ENCODE peak calls at places on chromosomes 13 and 19, in four cellular contexts. V, T, B and J are unnamed samples.

GRCh38 chr19:10713317-10713716 is 4.6 kb upstream of the DNM2 start:
- DNase-seq in V (no peak), T (no peak), B (no peak), J (no peak)

GRCh38 chr19:14164088-14164487 is 27.7 kb upstream of the ASF1B start:
- DNase-seq in V (no peak), T (no peak), B (peak; percentile 27), J (no peak)

GRCh38 chr13:79593121-79593520 is 112.2 kb downstream of the NDFIP2 start:
- DNase-seq in V (no peak), T (no peak), B (no peak), J (no peak)

GRCh38 chr13:52449323-52450011 is 967 bp downstream of the VPS36 start:
- DNase-seq in V (no peak), T (no peak), B (no peak), J (no peak)

GRCh38 chr19:14496029-14496848 is at the start of gene GIPC1:
- DNase-seq in V (peak; percentile 97), T (peak; percentile 98), B (peak; percentile 99), J (peak; percentile 99)

GRCh38 chr19:41860419-41861097 is 503 bp downstream of the RPS19 start:
- DNase-seq in V (no peak), T (no peak), B (peak; percentile 30), J (no peak)

GRCh38 chr13:38350114-38350617 is 515 bp downstream of the UFM1 start:
- DNase-seq in V (peak; percentile 52), T (peak; percentile 57), B (peak; percentile 61), J (peak; percentile 64)

GRCh38 chr13:64457976-64458375 is 2772.2 kb downstream of the PCDH9 start:
- DNase-seq in V (no peak), T (no peak), B (no peak), J (peak; percentile 73)

GRCh38 chr13:76637651-76638111 is 248.5 kb downstream of the KCTD12 start:
- DNase-seq in V (no peak), T (no peak), B (no peak), J (peak; percentile 52)

GRCh38 chr13:24717217-24717616 is 37.0 kb downstream of the ATP12A start:
- DNase-seq in V (no peak), T (no peak), B (no peak), J (no peak)

GRCh38 chr19:5292843-5293606 is 47.6 kb downstream of the PTPRS start:
- DNase-seq in V (peak; percentile 50), T (peak; percentile 50), B (peak; percentile 96), J (peak; percentile 57)

GRCh38 chr19:40279761-40280607 is 5.2 kb downstream of the AKT2 start:
- DNase-seq in V (no peak), T (no peak), B (no peak), J (no peak)

GRCh38 chr13:95002968-95003813 is 290.8 kb upstream of the SOX21 start:
- DNase-seq in V (no peak), T (no peak), B (peak; percentile 23), J (no peak)

GRCh38 chr19:46515879-46516350 is 20.2 kb upstream of the PNMA8B start:
- DNase-seq in V (no peak), T (no peak), B (peak; percentile 57), J (peak; percentile 59)

GRCh38 chr13:41694902-41695301 is 237.6 kb downstream of the RGCC start:
- DNase-seq in V (peak; percentile 80), T (no peak), B (no peak), J (peak; percentile 95)

GRCh38 chr13:63853816-63854215 is 2438.2 kb upstream of the PCDH20 start:
- DNase-seq in V (no peak), T (no peak), B (no peak), J (no peak)

GRCh38 chr13:102191951-102192461 is 209.8 kb downstream of the FGF14 start:
- DNase-seq in V (no peak), T (no peak), B (peak; percentile 17), J (peak; percentile 10)

GRCh38 chr13:19181021-19181620 is 503 bp downstream of the TUBA3C start:
- DNase-seq in V (no peak), T (no peak), B (no peak), J (no peak)

GRCh38 chr19:6220385-6221191 is 59.2 kb downstream of the MLLT1 start:
- DNase-seq in V (no peak), T (no peak), B (no peak), J (peak; percentile 74)

GRCh38 chr19:7230826-7231225 is 63.4 kb downstream of the INSR start:
- DNase-seq in V (peak; percentile 73), T (no peak), B (no peak), J (no peak)

GRCh38 chr19:45492627-45493470 is 4.0 kb downstream of the RTN2 start:
- DNase-seq in V (peak; percentile 76), T (peak; percentile 72), B (peak; percentile 84), J (peak; percentile 88)

GRCh38 chr13:105925496-105925895 is 610.0 kb downstream of the EFNB2 start:
- DNase-seq in V (no peak), T (no peak), B (no peak), J (peak; percentile 86)

GRCh38 chr13:97648171-97648880 is 214.4 kb downstream of the RAP2A start:
- DNase-seq in V (no peak), T (no peak), B (no peak), J (peak; percentile 72)

GRCh38 chr13:109131698-109132257 is 502.4 kb downstream of the MYO16 start:
- DNase-seq in V (no peak), T (no peak), B (no peak), J (peak; percentile 24)

DNA sequence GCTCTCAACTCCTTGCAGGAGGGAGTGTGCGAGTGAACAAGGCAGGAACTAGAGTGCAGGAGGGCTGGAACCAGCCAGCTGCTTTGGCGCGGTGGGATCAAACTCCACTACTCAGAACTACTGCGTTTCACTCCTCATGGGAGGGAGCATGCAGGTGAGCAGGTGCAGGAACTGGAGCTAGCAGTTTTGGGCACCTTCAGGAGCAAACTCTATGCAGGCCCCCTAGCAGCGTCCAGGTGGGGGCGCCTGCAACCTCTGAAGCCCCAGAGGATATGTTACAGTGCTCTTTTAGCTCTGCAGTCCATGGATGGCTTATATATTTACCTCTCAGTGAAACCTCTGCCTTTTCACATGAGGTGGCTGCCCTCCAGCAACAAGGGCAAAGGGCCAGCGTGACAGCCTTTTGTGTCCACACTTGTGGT is 1303.4 kb downstream of the PCDH9 start:
- DNase-seq in V (peak; percentile 11), T (no peak), B (peak; percentile 60), J (no peak)
- TF ChIP-seq CTCF in V (peak; percentile 53), T (no peak), B (peak; percentile 59), J (peak; percentile 36)

DNA sequence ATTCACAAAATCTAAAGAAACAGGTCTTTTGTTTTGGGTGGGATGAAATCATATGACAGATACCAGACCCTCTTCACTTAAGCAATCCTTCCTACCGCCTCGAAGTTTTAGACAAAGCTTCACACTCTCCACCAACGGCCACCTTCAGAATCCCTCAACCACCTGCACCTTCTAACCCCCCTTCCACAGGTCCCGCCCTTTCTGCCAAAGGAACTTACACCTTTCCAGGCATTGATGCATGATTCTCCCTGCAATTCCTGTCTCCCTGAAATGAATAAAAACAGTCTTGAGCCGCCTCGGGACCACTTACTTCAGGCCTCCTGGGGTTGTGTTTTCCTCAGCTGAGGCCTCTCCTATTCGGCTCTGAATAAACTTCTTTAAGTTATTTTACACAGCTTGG is 869 bp downstream of the ZNF433 start:
- DNase-seq in V (no peak), T (no peak), B (peak; percentile 22), J (no peak)
- H3K4me3 ChIP-seq in V (peak overlapping the region; percentile 97), T (no peak overlapping the region), B (peak overlapping the region; percentile 61), J (peak overlapping the region; percentile 88)

GRCh38 chr19:13022111-13022858 is 27.0 kb downstream of the NFIX start:
- DNase-seq in V (peak; percentile 50), T (no peak), B (no peak), J (no peak)
- TF ChIP-seq CTCF in V (peak; percentile 24), T (no peak), B (no peak), J (no peak)

GRCh38 chr13:44374348-44374712 is 706 bp downstream of the SERP2 start:
- DNase-seq in V (no peak), T (no peak), B (no peak), J (no peak)
- H3K4me3 ChIP-seq in V (peak overlapping the region; percentile 68), T (no peak overlapping the region), B (peak overlapping the region; percentile 67), J (peak overlapping the region; percentile 46)

DNA sequence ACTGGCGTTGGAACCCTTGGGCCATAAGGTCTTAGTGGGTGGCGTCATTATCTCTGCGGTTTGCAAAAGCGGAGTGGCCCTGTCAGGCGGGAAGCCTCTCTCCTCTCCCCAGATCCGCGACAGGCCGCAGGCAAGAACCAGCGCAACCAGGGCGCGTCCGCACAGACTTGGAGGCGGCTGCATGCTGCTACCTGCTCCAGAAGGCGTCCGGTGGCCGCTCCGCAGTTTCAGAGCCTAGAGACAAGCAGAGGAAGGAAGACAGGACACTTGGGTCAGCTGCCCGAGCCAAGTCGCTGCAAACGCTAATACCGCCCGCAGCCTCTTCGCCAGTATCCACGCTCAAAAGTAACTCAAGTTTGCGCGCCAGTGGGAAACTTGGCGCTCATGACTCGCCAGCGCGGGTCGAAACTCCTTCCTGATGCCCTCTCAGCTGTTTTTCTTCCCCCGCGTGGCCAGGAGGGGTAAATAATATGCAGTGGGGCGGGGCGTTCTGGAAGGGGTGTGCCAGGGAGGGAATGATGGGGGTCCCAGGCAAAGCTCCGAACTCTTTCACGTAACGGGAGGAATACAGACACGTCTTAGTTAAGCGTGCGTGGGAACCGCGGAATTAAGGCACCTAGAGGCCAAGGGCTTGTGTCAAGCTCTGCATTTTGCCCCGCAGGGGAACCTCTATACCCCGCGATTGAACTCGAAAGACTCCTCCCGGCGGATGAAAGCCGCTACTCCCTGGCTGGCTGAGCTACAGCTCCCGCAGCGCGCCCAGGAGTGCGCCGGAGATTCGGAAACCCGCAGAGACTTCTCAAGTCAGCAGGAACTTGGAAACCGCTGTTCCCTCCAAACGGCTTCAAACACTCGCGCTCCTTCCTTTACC is at the start of gene EDNRB:
- DNase-seq in V (peak; percentile 72), T (no peak), B (peak; percentile 58), J (peak; percentile 44)
- TF ChIP-seq CTCF in V (no peak), T (no peak), B (peak; percentile 5), J (peak; percentile 15)

DNA sequence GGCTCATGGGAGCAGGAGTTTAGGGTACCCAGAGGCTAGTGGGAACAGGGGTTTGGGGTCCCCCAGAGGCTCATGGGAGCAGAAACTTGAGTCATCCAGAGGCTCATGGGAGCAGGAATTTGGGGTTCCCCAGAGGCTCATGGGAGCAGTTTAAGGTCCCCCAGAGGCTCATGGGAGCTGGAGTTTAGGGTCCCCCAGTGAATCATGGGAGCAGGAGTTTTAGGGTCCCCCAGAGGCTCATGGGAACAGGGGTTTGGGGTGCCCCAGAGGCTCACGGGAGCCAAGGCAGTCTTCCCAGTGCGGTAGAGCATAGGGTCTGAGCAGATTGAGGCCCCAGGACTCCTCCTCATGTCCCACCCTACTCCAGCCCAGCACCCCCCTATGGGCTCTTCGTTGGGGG is 8.6 kb upstream of the FLT3LG start:
- DNase-seq in V (no peak), T (no peak), B (no peak), J (no peak)
- H3K4me3 ChIP-seq in V (no peak overlapping the region), T (no peak overlapping the region), B (no peak overlapping the region), J (no peak overlapping the region)